ENCODE peak calls at places on chromosomes 1 and 21, in ten cellular contexts. S is left ventricle myocardium inferior; R is cardiac fibroblast; Y is neural progenitor cell; L is GM12865; K is CD8-positive, alpha-beta T cell; Q is endodermal cell; H is lung; C is ovary; U is trophoblast cell. G is an unnamed sample.

GRCh38 chr1:154434346-154435075 is 29.4 kb downstream of the IL6R start:
- DNase-seq in K (no peak), U (no peak), C (peak), Y (no peak), H (peak), S (peak), Q (no peak), R (peak), L (no peak), G (peak)

GRCh38 chr1:113396585-113396984 is 6.3 kb downstream of the MAGI3 start:
- DNase-seq in R (peak), U (no peak), K (no peak), S (no peak), C (no peak), H (no peak), Q (no peak), Y (no peak), L (no peak), G (no peak)

GRCh38 chr1:53548031-53548491 is 88.9 kb downstream of the DMRTB1 start:
- DNase-seq in R (no peak), C (peak), K (no peak), Q (peak), S (no peak), H (no peak), L (no peak), U (no peak), Y (no peak), G (no peak)

GRCh38 chr1:15408890-15409399 is 743 bp upstream of the EFHD2 start:
- DNase-seq in L (no peak), H (no peak), C (no peak), U (no peak), Y (no peak), Q (peak), K (no peak), S (no peak), R (no peak), G (no peak)

GRCh38 chr1:46747683-46748288 is 28.9 kb upstream of the EFCAB14 start:
- DNase-seq in K (no peak), R (peak), C (no peak), Q (peak), H (peak), S (no peak), Y (peak), L (peak), U (peak), G (no peak)

GRCh38 chr1:219621047-219621786 is 8.3 kb upstream of the ZC3H11B start:
- DNase-seq in C (no peak), U (no peak), K (no peak), Q (no peak), Y (no peak), R (no peak), H (no peak), S (no peak), L (no peak), G (peak)

GRCh38 chr1:2358072-2358471 is 33.3 kb downstream of the MORN1 start:
- DNase-seq in K (no peak), R (no peak), C (no peak), Y (no peak), Q (no peak), S (no peak), L (no peak), H (no peak), U (no peak), G (peak)

GRCh38 chr1:90133133-90133532 is 138.2 kb downstream of the ZNF326 start:
- DNase-seq in R (peak), Y (peak), S (no peak), U (no peak), C (no peak), K (no peak), H (peak), L (peak), Q (peak), G (no peak)

GRCh38 chr1:215023151-215023832 is 59.2 kb upstream of the KCNK2 start:
- DNase-seq in R (peak), S (no peak), Y (no peak), Q (no peak), L (no peak), U (no peak), K (no peak), C (no peak), H (no peak), G (no peak)

GRCh38 chr1:206000641-206001339 is 2.4 kb downstream of the RAB7B start:
- DNase-seq in Q (peak), U (no peak), R (peak), Y (no peak), C (no peak), K (no peak), H (no peak), S (no peak), L (no peak), G (no peak)

GRCh38 chr1:205317311-205317917 is 4.1 kb downstream of the NUAK2 start:
- DNase-seq in U (no peak), S (peak), L (no peak), C (peak), H (peak), R (peak), Q (no peak), Y (no peak), K (no peak), G (peak)

GRCh38 chr1:54017979-54018378 is at the start of gene LDLRAD1:
- DNase-seq in C (peak), Q (peak), K (peak), L (no peak), H (no peak), S (no peak), R (no peak), Y (no peak), U (no peak), G (no peak)

GRCh38 chr21:15140321-15141019 is 75.7 kb upstream of the NRIP1 start:
- DNase-seq in Q (peak), K (no peak), S (no peak), R (no peak), H (no peak), C (no peak), L (no peak), U (no peak), Y (no peak), G (peak)

GRCh38 chr1:152182431-152182830 is 23.4 kb upstream of the RPTN start:
- DNase-seq in K (no peak), Y (no peak), C (no peak), Q (peak), L (peak), R (peak), S (no peak), U (no peak), H (no peak), G (no peak)

GRCh38 chr1:227959325-227959860 is 11.7 kb upstream of the WNT9A start:
- DNase-seq in C (no peak), R (no peak), K (no peak), Y (peak), Q (peak), H (peak), L (no peak), S (no peak), U (no peak), G (no peak)

GRCh38 chr1:23751050-23751814 is 8.0 kb downstream of the ELOA start:
- DNase-seq in L (peak), R (peak), H (peak), Q (peak), U (peak), Y (peak), C (no peak), K (no peak), S (no peak), G (no peak)

GRCh38 chr1:209802117-209802779 is 3.7 kb downstream of the IRF6 start:
- DNase-seq in Q (no peak), L (no peak), U (no peak), Y (no peak), S (no peak), H (no peak), C (no peak), R (no peak), K (no peak), G (no peak)

GRCh38 chr1:56686171-56686570 is 41.1 kb downstream of the PRKAA2 start:
- DNase-seq in K (no peak), C (no peak), R (peak), Q (no peak), H (no peak), U (no peak), Y (no peak), S (no peak), L (no peak), G (no peak)

GRCh38 chr1:225500589-225501192 is 72.9 kb upstream of the LBR start:
- DNase-seq in K (no peak), Q (no peak), C (no peak), H (no peak), Y (no peak), R (no peak), S (no peak), U (no peak), L (no peak), G (no peak)

GRCh38 chr1:169511339-169512028 is 25.7 kb upstream of the SLC19A2 start:
- DNase-seq in H (no peak), U (peak), Y (no peak), Q (no peak), R (peak), L (no peak), C (peak), S (no peak), K (no peak), G (peak)

GRCh38 chr21:42674351-42674940 is 21.0 kb downstream of the PDE9A start:
- DNase-seq in C (peak), K (no peak), Q (peak), H (no peak), R (peak), U (no peak), L (no peak), S (peak), Y (peak), G (peak)

GRCh38 chr1:220450927-220451326 is 77.0 kb upstream of the MARK1 start:
- DNase-seq in L (no peak), R (no peak), H (no peak), C (no peak), Q (no peak), K (no peak), Y (no peak), S (no peak), U (no peak), G (no peak)

GRCh38 chr1:24309762-24310485 is 9.2 kb upstream of the GRHL3 start:
- DNase-seq in R (peak), H (no peak), L (no peak), S (no peak), C (no peak), U (no peak), Y (no peak), K (no peak), Q (no peak), G (no peak)

GRCh38 chr1:27395441-27396195 is 3.2 kb downstream of the GPR3 start:
- DNase-seq in Y (peak), L (peak), S (peak), C (peak), Q (peak), R (peak), K (peak), U (peak), H (peak), G (peak)

GRCh38 chr1:169348356-169349036 is 19.1 kb downstream of the NME7 start:
- DNase-seq in U (peak), H (no peak), K (no peak), R (peak), Q (no peak), S (no peak), L (peak), C (no peak), Y (peak), G (no peak)

GRCh38 chr1:112335351-112335750 is 60.7 kb upstream of the CTTNBP2NL start:
- DNase-seq in L (no peak), R (peak), S (no peak), H (no peak), Q (no peak), C (no peak), U (no peak), Y (no peak), K (no peak), G (no peak)

GRCh38 chr1:22709891-22710687 is 550 bp upstream of the EPHB2 start:
- DNase-seq in K (no peak), L (peak), S (peak), C (peak), H (no peak), U (peak), R (peak), Y (peak), Q (peak), G (peak)

GRCh38 chr1:51433972-51434510 is 85.0 kb downstream of the EPS15 start:
- DNase-seq in K (no peak), S (no peak), C (no peak), Y (no peak), R (no peak), Q (no peak), L (no peak), U (no peak), H (no peak), G (no peak)

GRCh38 chr21:45456836-45457160 is 51.8 kb downstream of the COL18A1 start:
- DNase-seq in H (no peak), C (no peak), R (no peak), Y (no peak), K (no peak), S (no peak), U (no peak), L (no peak), Q (no peak), G (peak)

GRCh38 chr21:45456014-45456835 is 51.3 kb downstream of the COL18A1 start:
- DNase-seq in K (no peak), L (no peak), H (no peak), R (no peak), U (no peak), C (no peak), Y (no peak), S (peak), Q (no peak), G (peak)

GRCh38 chr21:45454081-45454923 is 49.3 kb downstream of the COL18A1 start:
- DNase-seq in C (no peak), Q (no peak), S (peak), K (no peak), L (no peak), Y (no peak), R (no peak), H (no peak), U (no peak), G (peak)

GRCh38 chr21:45454924-45455315 is 50.0 kb downstream of the COL18A1 start:
- DNase-seq in S (peak), K (no peak), C (no peak), L (no peak), H (no peak), U (no peak), Q (no peak), Y (no peak), R (no peak), G (peak)

DNA sequence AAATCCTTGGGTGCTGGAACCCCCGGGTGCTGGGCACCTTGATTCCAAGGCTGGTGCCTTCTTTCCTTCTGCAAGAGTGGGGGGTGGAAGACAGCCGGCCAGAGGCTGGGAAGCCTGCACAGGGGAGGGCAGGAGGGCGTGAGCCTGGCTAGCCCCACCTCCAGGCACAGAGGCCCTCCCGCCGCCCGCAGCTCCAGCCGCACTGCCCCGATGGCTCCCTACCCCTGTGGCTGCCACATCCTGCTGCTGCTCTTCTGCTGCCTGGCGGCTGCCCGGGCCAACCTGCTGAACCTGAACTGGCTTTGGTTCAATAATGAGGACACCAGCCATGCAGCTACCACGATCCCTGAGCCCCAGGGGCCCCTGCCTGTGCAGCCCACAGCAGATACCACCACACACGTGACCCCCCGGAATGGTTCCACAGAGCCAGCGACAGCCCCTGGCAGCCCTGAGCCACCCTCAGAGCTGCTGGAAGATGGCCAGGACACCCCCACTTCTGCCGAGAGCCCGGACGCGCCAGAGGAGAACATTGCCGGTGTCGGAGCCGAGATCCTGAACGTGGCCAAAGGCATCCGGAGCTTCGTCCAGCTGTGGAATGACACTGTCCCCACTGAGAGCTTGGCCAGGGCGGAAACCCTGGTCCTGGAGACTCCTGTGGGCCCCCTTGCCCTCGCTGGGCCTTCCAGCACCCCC is 50.5 kb downstream of the COL18A1 start:
- DNase-seq in L (no peak), S (peak), Q (no peak), K (no peak), H (no peak), C (no peak), U (peak), R (peak), Y (no peak), G (peak)
- H3K4me3 ChIP-seq in L (no peak), S (peak), Q (no peak), K (no peak), H (no peak), C (peak), U (no peak), R (peak), Y (no peak), G (peak)

GRCh38 chr1:26284597-26285351 is 4.9 kb downstream of the SH3BGRL3 start:
- DNase-seq in Q (peak), H (peak), U (peak), S (peak), L (peak), C (no peak), R (peak), K (peak), Y (peak), G (peak)

GRCh38 chr1:26283871-26284596 is 4.1 kb downstream of the SH3BGRL3 start:
- DNase-seq in Q (no peak), C (no peak), H (no peak), L (no peak), S (no peak), R (no peak), K (no peak), U (no peak), Y (no peak), G (no peak)

GRCh38 chr1:26282694-26283019 is 2.8 kb downstream of the SH3BGRL3 start:
- DNase-seq in Y (no peak), C (no peak), K (no peak), U (no peak), H (no peak), Q (no peak), L (no peak), S (no peak), R (no peak), G (no peak)

GRCh38 chr1:26281971-26282693 is 2.2 kb downstream of the SH3BGRL3 start:
- DNase-seq in U (no peak), C (peak), Y (peak), H (no peak), R (no peak), L (no peak), Q (peak), K (no peak), S (peak), G (peak)

GRCh38 chr1:26283226-26283853 is 3.5 kb downstream of the SH3BGRL3 start:
- DNase-seq in U (no peak), Y (no peak), S (no peak), Q (no peak), K (no peak), H (no peak), C (no peak), L (no peak), R (no peak), G (no peak)
- H3K4me3 ChIP-seq in U (no peak), Y (no peak), S (no peak), Q (no peak), K (no peak), H (no peak), C (no peak), L (no peak), R (no peak), G (no peak)

DNA sequence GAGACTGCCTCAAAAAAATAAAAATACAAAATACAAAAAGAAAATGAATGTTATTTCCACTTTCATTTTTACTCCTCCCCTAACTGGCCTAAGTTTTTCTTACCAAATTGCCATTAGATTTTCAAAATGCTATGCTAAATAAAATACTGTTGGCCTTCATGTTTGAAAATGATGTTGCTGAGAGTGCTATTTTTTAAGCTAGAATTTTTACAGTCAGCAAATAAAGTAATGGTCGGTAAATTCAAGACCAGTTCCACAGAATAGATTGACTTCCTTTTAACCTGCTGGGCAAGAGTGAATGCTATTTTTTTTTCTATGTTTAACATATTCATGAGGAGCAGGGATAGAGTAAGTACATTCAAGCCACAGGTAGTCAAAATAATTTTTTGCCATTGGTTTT is 31.7 kb downstream of the ZNF281 start:
- DNase-seq in K (no peak), Y (no peak), L (no peak), U (no peak), C (no peak), H (no peak), Q (no peak), R (no peak), S (no peak), G (no peak)
- H3K4me3 ChIP-seq in K (no peak), Y (no peak), L (peak), U (no peak), C (no peak), H (no peak), Q (no peak), R (no peak), S (no peak), G (no peak)

GRCh38 chr1:39199593-39199992 is 4.9 kb upstream of the MACF1 start:
- DNase-seq in R (no peak), Y (no peak), S (no peak), K (no peak), Q (no peak), U (no peak), H (no peak), C (no peak), L (no peak), G (no peak)

GRCh38 chr1:39196244-39197215 is 8.0 kb upstream of the MACF1 start:
- DNase-seq in S (no peak), R (peak), H (no peak), Y (no peak), Q (no peak), K (peak), C (no peak), L (peak), U (no peak), G (no peak)

GRCh38 chr1:39190096-39190495 is 14.4 kb upstream of the MACF1 start:
- DNase-seq in S (no peak), L (no peak), H (no peak), Y (no peak), U (no peak), C (no peak), Q (no peak), K (no peak), R (no peak), G (no peak)

GRCh38 chr1:39194398-39195051 is 10.0 kb upstream of the MACF1 start:
- DNase-seq in L (no peak), K (no peak), R (peak), Q (no peak), U (peak), S (no peak), H (no peak), Y (no peak), C (no peak), G (no peak)

GRCh38 chr1:39195166-39196111 is 9.1 kb upstream of the MACF1 start:
- DNase-seq in S (no peak), U (no peak), H (no peak), L (peak), C (no peak), Y (no peak), R (peak), K (no peak), Q (no peak), G (no peak)
- H3K4me3 ChIP-seq in S (no peak), U (no peak), H (no peak), L (no peak), C (no peak), Y (no peak), R (no peak), K (peak), Q (no peak), G (no peak)

DNA sequence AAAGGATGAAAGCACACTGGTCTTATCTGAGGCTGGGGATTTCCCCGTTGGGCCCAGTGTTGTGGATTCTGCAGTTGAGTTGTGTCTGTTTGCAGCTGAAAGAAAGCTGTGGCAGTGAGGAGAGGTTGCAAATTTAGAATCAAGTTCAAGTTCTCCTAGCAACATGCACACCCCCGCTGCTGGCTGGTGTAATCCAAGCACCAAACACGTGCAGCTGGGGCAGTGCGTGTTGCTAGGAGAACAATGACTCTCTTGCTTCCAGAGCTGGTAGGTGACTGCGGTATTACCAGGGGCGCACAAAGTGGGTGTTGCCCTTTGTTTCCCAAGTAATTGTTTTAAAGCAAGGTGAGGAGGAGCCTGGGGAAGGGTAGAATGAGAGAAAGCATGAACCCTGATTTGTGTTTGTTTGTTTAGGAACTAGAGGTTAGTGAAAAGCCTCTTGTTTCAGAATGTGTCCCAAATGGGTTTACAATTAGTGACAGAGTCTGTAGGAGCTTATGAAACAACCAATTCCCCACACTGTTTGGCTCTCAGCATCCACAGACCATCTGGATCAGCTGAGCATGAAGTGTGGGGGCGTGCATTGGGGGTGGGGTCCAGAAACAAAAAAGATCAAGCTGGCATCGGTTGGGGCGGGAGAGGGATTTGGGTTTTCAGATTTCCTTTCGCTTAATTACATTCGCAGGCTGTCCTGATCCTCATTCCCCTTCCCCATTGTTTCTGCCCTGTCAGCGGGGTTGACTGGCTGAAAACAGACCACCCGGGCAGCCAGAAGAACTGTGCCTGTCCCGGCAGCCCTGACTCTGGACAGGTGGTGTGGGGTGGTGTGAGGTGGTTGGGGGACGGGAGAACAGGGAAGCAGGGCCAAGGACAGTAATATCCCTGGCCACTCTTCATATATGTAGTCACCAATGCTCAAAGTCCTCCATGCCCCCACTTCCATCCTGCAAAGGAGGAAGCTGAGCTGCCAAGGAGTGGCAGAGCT is 91.8 kb downstream of the IER5 start:
- DNase-seq in S (peak), R (peak), U (no peak), K (peak), L (peak), C (peak), H (no peak), Y (peak), Q (peak), G (peak)
- H3K4me3 ChIP-seq in S (peak), R (no peak), U (no peak), K (no peak), L (no peak), C (no peak), H (no peak), Y (peak), Q (peak), G (no peak)